ENCODE peak calls at places on chromosomes 13 and 19, in eight cellular contexts. T, M, C, G, Y, P, X and W are unnamed samples.

GRCh38 chr19:19642506-19643157 is 825 bp downstream of the GMIP start:
- DNase-seq in X (no peak), G (peak), C (no peak), M (peak), T (peak), P (no peak), Y (peak), W (no peak)

GRCh38 chr13:33634526-33635111 is 183.3 kb upstream of the RFC3 start:
- DNase-seq in G (no peak), X (no peak), Y (peak), C (no peak), P (no peak), T (no peak), M (no peak), W (no peak)

GRCh38 chr13:74573654-74574053 is 439.4 kb upstream of the KLF12 start:
- DNase-seq in C (no peak), P (no peak), Y (no peak), M (no peak), G (no peak), X (no peak), T (peak), W (peak)

GRCh38 chr19:5787554-5788182 is 3.1 kb upstream of the PRR22 start:
- DNase-seq in X (no peak), P (no peak), Y (no peak), C (no peak), G (no peak), M (no peak), T (no peak), W (peak)

GRCh38 chr13:42078113-42078769 is 29.8 kb downstream of the DGKH start:
- DNase-seq in G (no peak), Y (no peak), M (no peak), P (no peak), X (no peak), C (no peak), T (peak), W (no peak)

GRCh38 chr13:41837668-41838067 is 123.2 kb downstream of the VWA8 start:
- DNase-seq in G (no peak), P (no peak), Y (no peak), X (no peak), C (no peak), T (no peak), M (no peak), W (no peak)

GRCh38 chr13:72920097-72920496 is 138.2 kb downstream of the PIBF1 start:
- DNase-seq in T (no peak), Y (no peak), C (peak), M (peak), G (no peak), X (peak), P (no peak), W (peak)

GRCh38 chr13:51921790-51922740 is 60.3 kb downstream of the CCDC70 start:
- DNase-seq in C (no peak), T (peak), X (no peak), G (peak), P (no peak), Y (no peak), M (no peak), W (no peak)

GRCh38 chr13:110359840-110360301 is 52.8 kb downstream of the COL4A2 start:
- DNase-seq in M (no peak), G (peak), X (no peak), P (no peak), Y (peak), C (no peak), T (peak), W (no peak)

GRCh38 chr19:2050349-2050990 is 574 bp downstream of the MKNK2 start:
- DNase-seq in C (peak), T (no peak), X (peak), G (no peak), M (peak), P (no peak), Y (peak), W (peak)

GRCh38 chr19:30159636-30160035 is 212.5 kb upstream of the ZNF536 start:
- DNase-seq in P (no peak), G (no peak), C (no peak), T (no peak), X (no peak), Y (no peak), M (no peak), W (no peak)

GRCh38 chr19:29173896-29174295 is 39.1 kb downstream of the UQCRFS1 start:
- DNase-seq in C (no peak), M (no peak), Y (no peak), T (no peak), P (no peak), X (no peak), G (no peak), W (no peak)

GRCh38 chr13:35484384-35484783 is 7.9 kb upstream of the MAB21L1 start:
- DNase-seq in X (no peak), G (no peak), M (no peak), P (no peak), Y (no peak), T (no peak), C (no peak), W (no peak)

GRCh38 chr13:32019612-32020233 is 11.9 kb upstream of the FRY start:
- DNase-seq in T (peak), M (peak), X (no peak), G (peak), Y (peak), C (no peak), P (no peak), W (no peak)

GRCh38 chr19:28862238-28862637 is 350.7 kb downstream of the UQCRFS1 start:
- DNase-seq in T (no peak), P (no peak), X (no peak), M (peak), C (no peak), Y (no peak), G (no peak), W (no peak)

GRCh38 chr13:74696148-74696922 is 562.1 kb upstream of the KLF12 start:
- DNase-seq in G (no peak), M (no peak), Y (no peak), T (no peak), C (no peak), X (no peak), P (no peak), W (no peak)

GRCh38 chr13:75076476-75076875 is 405.5 kb downstream of the TBC1D4 start:
- DNase-seq in C (no peak), M (no peak), T (no peak), G (no peak), X (no peak), Y (no peak), P (no peak), W (no peak)

GRCh38 chr19:55305491-55305890 is 19.6 kb downstream of the TMEM150B start:
- DNase-seq in G (peak), P (no peak), Y (peak), C (peak), T (peak), X (no peak), M (peak), W (no peak)

GRCh38 chr19:46487802-46488445 is 7.7 kb downstream of the PNMA8B start:
- DNase-seq in M (peak), Y (peak), P (peak), G (peak), C (peak), T (peak), X (peak), W (peak)

GRCh38 chr19:1122972-1123363 is 19.2 kb downstream of the GPX4 start:
- DNase-seq in P (peak), T (peak), M (peak), C (peak), X (peak), Y (peak), G (peak), W (peak)

GRCh38 chr13:113650731-113651148 is 7.3 kb downstream of the ATP4B start:
- DNase-seq in T (no peak), P (peak), X (peak), C (no peak), M (no peak), Y (no peak), G (no peak), W (no peak)

GRCh38 chr13:88086577-88086976 is 415.4 kb downstream of the SLITRK5 start:
- DNase-seq in X (no peak), M (peak), G (peak), P (no peak), T (no peak), C (no peak), Y (no peak), W (no peak)

GRCh38 chr13:85013006-85013405 is 786.2 kb downstream of the SLITRK6 start:
- DNase-seq in T (no peak), C (no peak), P (no peak), X (no peak), M (no peak), Y (no peak), G (no peak), W (no peak)

GRCh38 chr19:39126593-39127187 is 1.1 kb downstream of the PAK4 start:
- DNase-seq in G (peak), C (no peak), Y (peak), M (peak), P (peak), T (peak), X (no peak), W (no peak)

GRCh38 chr19:39127812-39128510 is 2.4 kb downstream of the PAK4 start:
- DNase-seq in T (no peak), X (no peak), G (no peak), Y (no peak), P (peak), C (no peak), M (peak), W (no peak)

GRCh38 chr19:39125199-39125553 is 410 bp upstream of the PAK4 start:
- DNase-seq in X (no peak), C (no peak), P (no peak), T (no peak), M (no peak), G (no peak), Y (no peak), W (no peak)

GRCh38 chr19:39125554-39126311 is at the start of gene PAK4:
- DNase-seq in M (peak), T (peak), X (peak), C (peak), Y (peak), P (peak), G (peak), W (peak)

DNA sequence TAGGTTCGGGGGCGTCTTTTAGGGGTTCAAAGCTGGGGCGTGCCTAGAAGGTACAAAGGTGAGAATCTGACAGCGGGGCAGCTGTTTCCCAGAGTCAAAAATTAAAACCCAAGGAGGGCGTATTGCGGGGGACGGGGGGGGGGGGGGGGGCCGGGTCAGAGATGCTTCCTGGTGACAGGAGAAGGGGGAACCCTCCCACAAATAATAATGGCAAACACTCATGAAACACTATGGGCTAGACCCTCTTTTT is 651 bp downstream of the PAK4 start:
- DNase-seq in X (no peak), M (no peak), C (no peak), T (no peak), G (no peak), P (no peak), Y (peak), W (no peak)
- H3K27ac ChIP-seq in X (no peak), M (no peak), C (peak), T (no peak), G (peak), P (peak), Y (peak), W (no peak)

GRCh38 chr13:103066991-103067390 is 774 bp upstream of the SLC10A2 start:
- DNase-seq in P (no peak), M (no peak), G (no peak), Y (no peak), C (no peak), T (no peak), X (no peak), W (no peak)

GRCh38 chr13:103063376-103063775 is 2.8 kb downstream of the SLC10A2 start:
- DNase-seq in T (no peak), X (no peak), G (no peak), P (no peak), C (no peak), M (no peak), Y (no peak), W (no peak)

GRCh38 chr13:103062079-103062478 is 4.1 kb downstream of the SLC10A2 start:
- DNase-seq in X (no peak), P (no peak), M (no peak), T (no peak), C (no peak), Y (no peak), G (no peak), W (no peak)

GRCh38 chr13:103066079-103066880 is at the start of gene SLC10A2:
- DNase-seq in G (no peak), X (no peak), M (no peak), C (no peak), Y (no peak), P (no peak), T (no peak), W (no peak)

DNA sequence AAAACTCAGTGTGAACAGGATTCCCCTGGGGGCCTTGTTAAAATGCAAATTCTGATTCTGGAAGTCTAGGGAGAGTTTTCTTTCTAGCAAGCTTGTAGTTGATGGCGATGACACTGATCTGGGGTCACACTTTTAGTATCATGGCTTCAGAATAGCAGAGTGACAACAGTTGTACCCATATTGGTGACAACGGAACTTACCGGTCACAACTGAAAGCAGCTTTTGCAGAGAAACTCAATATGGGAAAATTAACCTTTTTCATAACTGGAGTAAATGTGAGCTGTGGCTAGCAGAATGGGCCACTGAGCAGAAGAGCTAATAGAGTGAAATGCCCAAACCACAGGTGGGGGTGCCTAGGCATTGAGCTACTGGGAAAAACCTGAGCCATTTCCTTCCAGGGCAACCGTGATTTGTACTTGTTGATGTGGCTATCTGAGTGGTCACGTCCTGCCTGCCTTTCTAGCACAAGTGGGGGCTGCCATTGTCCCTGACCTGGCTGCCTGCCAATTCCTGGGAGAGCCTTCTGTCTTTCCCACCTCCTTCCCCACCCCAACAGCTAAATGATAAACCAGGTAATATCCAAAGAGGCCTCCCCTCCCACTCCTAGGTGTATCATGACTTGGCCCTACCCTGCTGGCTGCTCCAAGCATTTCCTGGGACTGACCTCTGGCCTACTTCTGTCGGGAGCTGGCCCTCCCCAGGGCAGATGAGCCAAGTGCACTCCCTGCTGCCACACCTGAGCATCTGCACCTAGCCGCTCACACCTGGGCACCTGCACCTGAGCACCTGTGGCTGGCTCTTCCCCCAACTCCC is 1.7 kb upstream of the SLC10A2 start:
- DNase-seq in Y (no peak), X (no peak), C (no peak), G (no peak), P (no peak), M (no peak), T (peak), W (no peak)
- H3K27ac ChIP-seq in Y (no peak), X (no peak), C (no peak), G (no peak), P (no peak), M (no peak), T (peak), W (no peak)

GRCh38 chr13:30869491-30869890 is 36.6 kb upstream of the MEDAG start:
- DNase-seq in G (no peak), X (peak), C (no peak), M (peak), P (no peak), Y (no peak), T (no peak), W (peak)

GRCh38 chr13:30871713-30872029 is 34.4 kb upstream of the MEDAG start:
- DNase-seq in C (no peak), X (no peak), Y (no peak), M (no peak), G (no peak), T (no peak), P (no peak), W (no peak)

GRCh38 chr13:30870916-30871712 is 35.0 kb upstream of the MEDAG start:
- DNase-seq in G (no peak), T (no peak), Y (no peak), P (no peak), C (no peak), X (no peak), M (no peak), W (no peak)

GRCh38 chr13:30868806-30869470 is 37.1 kb upstream of the MEDAG start:
- DNase-seq in Y (no peak), M (peak), G (peak), P (no peak), X (no peak), C (no peak), T (no peak), W (no peak)

DNA sequence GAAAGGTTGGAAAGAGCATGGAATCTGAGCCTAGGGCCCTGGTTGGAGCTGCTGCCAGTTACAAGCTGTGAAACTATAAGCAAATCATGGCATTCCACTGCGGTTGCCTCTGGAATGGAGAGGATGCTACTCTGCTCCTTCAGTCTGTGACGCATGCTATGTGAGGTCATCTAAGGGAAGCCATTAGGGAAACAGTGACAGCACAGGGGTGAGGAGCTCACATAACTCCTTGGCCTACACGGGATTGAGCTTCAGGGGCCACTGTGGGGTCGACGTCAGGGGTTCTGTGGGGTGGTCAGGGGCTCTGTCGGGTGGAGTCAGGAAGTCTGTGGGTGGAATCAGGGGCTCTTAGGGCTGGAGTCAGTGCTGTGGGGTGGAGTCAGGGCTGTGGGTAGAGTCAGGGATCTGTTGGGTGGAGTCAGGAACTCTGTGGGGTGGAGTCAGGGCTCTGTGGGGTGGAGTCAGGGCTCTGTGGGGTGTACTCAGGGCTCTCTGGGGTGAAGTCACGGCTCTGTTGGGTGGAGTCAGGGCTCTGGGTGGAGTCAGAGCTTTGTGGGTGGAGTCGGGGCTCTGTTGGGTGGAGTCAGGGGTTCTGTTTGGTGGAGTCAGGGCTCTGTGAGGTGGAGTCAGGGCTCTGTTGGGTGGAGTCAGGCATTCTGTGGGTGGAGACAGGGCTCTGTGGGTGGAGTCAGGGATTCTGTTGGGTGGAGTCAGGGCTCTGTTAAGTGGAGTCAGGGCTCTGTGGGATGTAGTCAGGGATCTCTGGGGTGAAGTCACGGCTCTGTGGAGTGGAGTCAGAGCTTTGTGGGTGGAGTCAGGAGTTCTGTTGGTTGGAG is 35.8 kb upstream of the MEDAG start:
- DNase-seq in Y (peak), C (peak), T (peak), P (no peak), M (peak), G (peak), X (peak), W (peak)
- H3K27ac ChIP-seq in Y (peak), C (peak), T (peak), P (peak), M (peak), G (peak), X (peak), W (peak)

DNA sequence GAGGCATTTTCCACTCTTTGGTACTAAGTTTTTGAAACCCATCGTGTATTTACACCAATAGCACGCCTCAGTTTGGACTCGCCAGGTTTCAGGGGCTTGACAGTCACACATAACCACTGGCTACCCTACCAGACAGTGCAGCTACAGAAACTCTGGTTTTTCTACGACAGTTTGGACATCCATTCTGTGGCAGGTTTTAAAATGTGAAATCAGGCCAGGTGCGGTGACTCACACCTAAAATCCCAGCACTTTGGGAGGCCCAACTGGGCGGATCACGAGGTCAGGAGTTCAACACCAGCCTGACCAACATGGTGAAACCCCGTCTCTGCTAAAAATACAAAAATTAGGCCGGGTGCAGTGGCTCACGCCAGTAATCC is 13.2 kb downstream of the KDELR1 start:
- DNase-seq in P (no peak), M (no peak), G (no peak), C (no peak), T (no peak), X (no peak), Y (no peak), W (no peak)
- H3K27ac ChIP-seq in P (no peak), M (no peak), G (no peak), C (no peak), T (no peak), X (no peak), Y (no peak), W (no peak)

GRCh38 chr13:20696073-20696472 is 7.4 kb upstream of the IL17D start:
- DNase-seq in X (no peak), M (no peak), P (no peak), G (no peak), C (no peak), T (no peak), Y (no peak), W (no peak)
- H3K27ac ChIP-seq in X (no peak), M (no peak), P (no peak), G (no peak), C (no peak), T (no peak), Y (no peak), W (no peak)

GRCh38 chr13:55001881-55002280 is 1973.3 kb downstream of the OLFM4 start:
- DNase-seq in T (no peak), G (no peak), X (no peak), Y (no peak), M (no peak), C (no peak), P (no peak), W (no peak)
- H3K27ac ChIP-seq in T (no peak), G (no peak), X (no peak), Y (no peak), M (no peak), C (no peak), P (no peak), W (no peak)